ENCODE peak calls at places on chromosomes 4 and X, in eight cellular contexts. Q is thoracic aorta, H is T-helper 9 cell, K is pancreas, D is astrocyte of the hippocampus, J is HS-5, Z is fibroblast of lung, A is AG08396. O is an unnamed sample.

GRCh38 chr4:32135642-32136041 is 1415.5 kb downstream of the PCDH7 start:
- DNase-seq in Q (no peak), H (no peak), K (no peak), D (no peak), J (no peak), Z (peak; percentile 14), A (no peak), O (peak; percentile 30)

GRCh38 chr4:159016527-159017137 is 86.2 kb upstream of the RAPGEF2 start:
- DNase-seq in Q (no peak), H (no peak), K (no peak), D (peak; percentile 55), J (no peak), Z (peak; percentile 39), A (peak; percentile 33), O (no peak)

GRCh38 chr4:147928400-147928799 is 196.5 kb downstream of the ARHGAP10 start:
- DNase-seq in Q (no peak), H (no peak), K (no peak), D (no peak), J (no peak), Z (peak; percentile 4), A (peak; percentile 7), O (no peak)

GRCh38 chr4:26891054-26891453 is 30.4 kb downstream of the STIM2 start:
- DNase-seq in Q (no peak), H (no peak), K (no peak), D (no peak), J (no peak), Z (no peak), A (no peak), O (no peak)

GRCh38 chrX:98357146-98357545 is 1473.4 kb downstream of the RPA4 start:
- DNase-seq in Q (no peak), H (no peak), K (no peak), D (no peak), J (no peak), Z (no peak), A (no peak), O (no peak)

GRCh38 chr4:125650557-125650956 is 335.8 kb downstream of the FAT4 start:
- DNase-seq in Q (no peak), H (no peak), K (no peak), D (no peak), J (no peak), Z (no peak), A (peak; percentile 12), O (no peak)

GRCh38 chrX:22276781-22277180 is 4.1 kb downstream of the CBLL2 start:
- DNase-seq in Q (no peak), H (no peak), K (no peak), D (peak; percentile 4), J (no peak), Z (peak; percentile 37), A (no peak), O (peak; percentile 75)

GRCh38 chr4:4865705-4866123 is 6.2 kb downstream of the MSX1 start:
- DNase-seq in Q (no peak), H (no peak), K (no peak), D (no peak), J (no peak), Z (no peak), A (peak; percentile 30), O (no peak)

GRCh38 chrX:9874483-9874882 is 88.3 kb downstream of the SHROOM2 start:
- DNase-seq in Q (no peak), H (no peak), K (no peak), D (peak; percentile 23), J (no peak), Z (peak; percentile 36), A (no peak), O (no peak)

GRCh38 chr4:185890196-185890595 is 78.2 kb upstream of the SORBS2 start:
- DNase-seq in Q (no peak), H (no peak), K (no peak), D (no peak), J (no peak), Z (no peak), A (no peak), O (no peak)

GRCh38 chr4:94507708-94508107 is 56.0 kb downstream of the PDLIM5 start:
- DNase-seq in Q (no peak), H (no peak), K (no peak), D (peak; percentile 55), J (peak; percentile 65), Z (peak; percentile 93), A (peak; percentile 40), O (peak; percentile 98)

GRCh38 chr4:6873291-6873690 is 36.3 kb upstream of the TBC1D14 start:
- DNase-seq in Q (no peak), H (no peak), K (no peak), D (no peak), J (no peak), Z (no peak), A (no peak), O (peak; percentile 29)

GRCh38 chrX:117274943-117275342 is 812.2 kb upstream of the CT83 start:
- DNase-seq in Q (no peak), H (no peak), K (no peak), D (no peak), J (no peak), Z (no peak), A (no peak), O (no peak)

GRCh38 chr4:124199755-124200154 is 512.8 kb downstream of the ANKRD50 start:
- DNase-seq in Q (no peak), H (no peak), K (no peak), D (peak; percentile 31), J (no peak), Z (peak; percentile 73), A (no peak), O (peak; percentile 74)

GRCh38 chr4:95122001-95122400 is 364.2 kb downstream of the BMPR1B start:
- DNase-seq in Q (no peak), H (no peak), K (no peak), D (no peak), J (no peak), Z (no peak), A (no peak), O (no peak)

GRCh38 chr4:69689530-69690111 is 36.6 kb upstream of the UGT2A1 start:
- DNase-seq in Q (no peak), H (no peak), K (no peak), D (peak; percentile 28), J (no peak), Z (peak; percentile 17), A (peak; percentile 7), O (peak; percentile 66)

GRCh38 chrX:44873415-44874270 is 655 bp downstream of the KDM6A start:
- DNase-seq in Q (peak; percentile 3), H (peak; percentile 55), K (peak; percentile 85), D (peak; percentile 84), J (no peak), Z (peak; percentile 55), A (peak; percentile 65), O (peak; percentile 39)

GRCh38 chr4:150150545-150151156 is 72.4 kb downstream of the DCLK2 start:
- DNase-seq in Q (no peak), H (no peak), K (no peak), D (no peak), J (no peak), Z (no peak), A (no peak), O (no peak)

GRCh38 chr4:99300934-99301333 is 10.1 kb upstream of the ADH1A start:
- DNase-seq in Q (peak; percentile 74), H (no peak), K (peak; percentile 77), D (peak; percentile 90), J (peak; percentile 33), Z (peak; percentile 80), A (peak; percentile 78), O (peak; percentile 98)

GRCh38 chr4:168811207-168811606 is 198.8 kb downstream of the CBR4 start:
- DNase-seq in Q (no peak), H (no peak), K (no peak), D (no peak), J (no peak), Z (peak; percentile 33), A (no peak), O (no peak)

GRCh38 chr4:115275615-115276014 is 162.2 kb upstream of the NDST4 start:
- DNase-seq in Q (no peak), H (no peak), K (no peak), D (no peak), J (no peak), Z (no peak), A (no peak), O (no peak)

O was measured in fibroblast of mammary gland.